ENCODE peak calls at places on chromosomes 1 and 21, in six cellular contexts. B, V, N, O, S and P are unnamed samples.
A peak's percentile ranks its signal among the peaks of the same experiment; 100 is the strongest.

GRCh38 chr1:81114191-81114590 is 686.5 kb upstream of the ADGRL2 start:
- DNase-seq in B (peak; percentile 30), S (no peak), N (no peak), V (no peak), O (no peak), P (no peak)

GRCh38 chr1:155471891-155472290 is 90.7 kb downstream of the ASH1L start:
- DNase-seq in V (no peak), B (no peak), N (no peak), O (no peak), S (no peak), P (no peak)

GRCh38 chr21:44955141-44955802 is 15.4 kb downstream of the SLX9 start:
- DNase-seq in N (no peak), B (no peak), O (no peak), V (no peak), S (no peak), P (no peak)

GRCh38 chr1:156709743-156710489 is 4.5 kb upstream of the CRABP2 start:
- DNase-seq in S (peak; percentile 50), B (no peak), N (no peak), O (peak; percentile 73), V (no peak), P (no peak)

GRCh38 chr1:157948547-157949152 is 44.8 kb upstream of the KIRREL1 start:
- DNase-seq in V (peak; percentile 76), O (no peak), N (no peak), B (peak; percentile 88), S (peak; percentile 51), P (no peak)

GRCh38 chr1:938711-939504 is 15.2 kb downstream of the SAMD11 start:
- DNase-seq in S (no peak), O (no peak), N (no peak), V (no peak), B (peak; percentile 75), P (no peak)

GRCh38 chr21:36134820-36135390 is at the start of gene CBR3:
- DNase-seq in B (peak; percentile 12), V (peak; percentile 58), S (no peak), N (peak; percentile 86), O (peak; percentile 66), P (peak; percentile 52)

GRCh38 chr1:116763116-116763786 is 9.0 kb downstream of the CD2 start:
- DNase-seq in O (no peak), N (peak; percentile 84), S (no peak), B (no peak), V (no peak), P (no peak)

GRCh38 chr1:43206721-43207228 is 34.6 kb downstream of the CFAP57 start:
- DNase-seq in N (no peak), O (no peak), S (no peak), B (peak; percentile 100), V (peak; percentile 24), P (no peak)

GRCh38 chr1:154407021-154407865 is 2.1 kb downstream of the IL6R start:
- DNase-seq in V (no peak), S (no peak), O (peak; percentile 54), B (no peak), N (peak; percentile 80), P (no peak)

GRCh38 chr1:205743977-205744376 is 6.0 kb downstream of the NUCKS1 start:
- DNase-seq in V (no peak), S (no peak), O (no peak), B (no peak), N (no peak), P (no peak)